ENCODE peak calls at places on chromosomes 3 and 15, in four cellular contexts. U, L, R and Y are unnamed samples.
A peak's percentile ranks its signal among the peaks of the same experiment; 100 is the strongest.

GRCh38 chr3:132854856-132855535 is 132.8 kb upstream of the NPHP3 start:
- DNase-seq in U (no peak), R (no peak), L (no peak), Y (peak; percentile 60)

GRCh38 chr15:65068436-65068835 is 645 bp upstream of the RASL12 start:
- DNase-seq in L (no peak), U (no peak), R (no peak), Y (no peak)

GRCh38 chr3:40333852-40334251 is 24.3 kb downstream of the EIF1B start:
- DNase-seq in U (no peak), L (no peak), R (no peak), Y (no peak)

GRCh38 chr3:100105536-100105935 is 8.8 kb downstream of the FILIP1L start:
- DNase-seq in U (no peak), R (no peak), L (no peak), Y (no peak)

GRCh38 chr15:38819343-38819858 is 254.8 kb upstream of the RASGRP1 start:
- DNase-seq in R (no peak), L (no peak), U (no peak), Y (no peak)

GRCh38 chr3:163924600-163924999 is 1153.7 kb downstream of the SI start:
- DNase-seq in U (no peak), R (no peak), L (no peak), Y (no peak)

GRCh38 chr15:33242165-33242564 is 47.7 kb upstream of the FMN1 start:
- DNase-seq in U (no peak), L (peak; percentile 86), R (no peak), Y (peak; percentile 62)

GRCh38 chr3:129211772-129212171 is 28.1 kb upstream of the CNBP start:
- DNase-seq in L (peak; percentile 87), R (no peak), U (peak; percentile 86), Y (peak; percentile 57)

GRCh38 chr3:184655597-184655996 is 56.3 kb downstream of the MAGEF1 start:
- DNase-seq in L (no peak), R (no peak), U (no peak), Y (no peak)